ENCODE peak calls at places on chromosomes 13 and 19, in eight cellular contexts. One of them, this sample, is unnamed.

GRCh38 chr19:47280183-47280797 is 5.6 kb downstream of the INAFM1 start:
- DNase-seq in ELF-1: peak
- DNase-seq in A549: peak
- DNase-seq in mesendoderm: peak
- DNase-seq in Right ventricle myocardium superior: no peak
- DNase-seq in T-helper 2 cell: peak
- DNase-seq in effector memory CD8-positive, alpha-beta T cell: peak
- DNase-seq in stimulated activated CD4-positive, alpha-beta T cell treated with anti-CD3 and anti-CD28 coated beads, Interleukin-15, amount 100 ng/mL, for 1 hour: no peak
- DNase-seq in this sample: no peak

GRCh38 chr19:47660435-47660832 is 51.5 kb downstream of the BICRA start:
- DNase-seq in stimulated activated CD4-positive, alpha-beta T cell treated with anti-CD3 and anti-CD28 coated beads, Interleukin-15, amount 100 ng/mL, for 1 hour: no peak
- DNase-seq in Right ventricle myocardium superior: no peak
- DNase-seq in T-helper 2 cell: no peak
- DNase-seq in ELF-1: no peak
- DNase-seq in effector memory CD8-positive, alpha-beta T cell: no peak
- DNase-seq in A549: no peak
- DNase-seq in mesendoderm: no peak
- DNase-seq in this sample: peak

GRCh38 chr13:98450495-98451167 is 126.3 kb downstream of the STK24 start:
- DNase-seq in mesendoderm: peak
- DNase-seq in A549: no peak
- DNase-seq in T-helper 2 cell: no peak
- DNase-seq in Right ventricle myocardium superior: peak
- DNase-seq in stimulated activated CD4-positive, alpha-beta T cell treated with anti-CD3 and anti-CD28 coated beads, Interleukin-15, amount 100 ng/mL, for 1 hour: no peak
- DNase-seq in effector memory CD8-positive, alpha-beta T cell: no peak
- DNase-seq in ELF-1: no peak
- DNase-seq in this sample: peak

GRCh38 chr19:45161715-45162463 is 1.1 kb upstream of the NKPD1 start:
- DNase-seq in mesendoderm: peak
- DNase-seq in stimulated activated CD4-positive, alpha-beta T cell treated with anti-CD3 and anti-CD28 coated beads, Interleukin-15, amount 100 ng/mL, for 1 hour: no peak
- DNase-seq in Right ventricle myocardium superior: no peak
- DNase-seq in effector memory CD8-positive, alpha-beta T cell: no peak
- DNase-seq in T-helper 2 cell: no peak
- DNase-seq in A549: no peak
- DNase-seq in ELF-1: peak
- DNase-seq in this sample: peak

GRCh38 chr19:54391589-54392061 is 23.6 kb upstream of the TTYH1 start:
- DNase-seq in A549: no peak
- DNase-seq in effector memory CD8-positive, alpha-beta T cell: no peak
- DNase-seq in mesendoderm: peak
- DNase-seq in ELF-1: peak
- DNase-seq in T-helper 2 cell: no peak
- DNase-seq in Right ventricle myocardium superior: no peak
- DNase-seq in stimulated activated CD4-positive, alpha-beta T cell treated with anti-CD3 and anti-CD28 coated beads, Interleukin-15, amount 100 ng/mL, for 1 hour: no peak
- DNase-seq in this sample: no peak

GRCh38 chr19:17490411-17490810 is 20.1 kb downstream of the SLC27A1 start:
- DNase-seq in Right ventricle myocardium superior: no peak
- DNase-seq in ELF-1: no peak
- DNase-seq in stimulated activated CD4-positive, alpha-beta T cell treated with anti-CD3 and anti-CD28 coated beads, Interleukin-15, amount 100 ng/mL, for 1 hour: no peak
- DNase-seq in effector memory CD8-positive, alpha-beta T cell: peak
- DNase-seq in T-helper 2 cell: peak
- DNase-seq in A549: no peak
- DNase-seq in mesendoderm: no peak
- DNase-seq in this sample: no peak

GRCh38 chr19:18543814-18544475 is 572 bp upstream of the FKBP8 start:
- DNase-seq in A549: peak
- DNase-seq in ELF-1: peak
- DNase-seq in stimulated activated CD4-positive, alpha-beta T cell treated with anti-CD3 and anti-CD28 coated beads, Interleukin-15, amount 100 ng/mL, for 1 hour: peak
- DNase-seq in effector memory CD8-positive, alpha-beta T cell: peak
- DNase-seq in T-helper 2 cell: peak
- DNase-seq in mesendoderm: peak
- DNase-seq in Right ventricle myocardium superior: peak
- DNase-seq in this sample: peak

GRCh38 chr13:95233026-95233635 is 68.1 kb downstream of the ABCC4 start:
- DNase-seq in effector memory CD8-positive, alpha-beta T cell: no peak
- DNase-seq in Right ventricle myocardium superior: no peak
- DNase-seq in A549: no peak
- DNase-seq in stimulated activated CD4-positive, alpha-beta T cell treated with anti-CD3 and anti-CD28 coated beads, Interleukin-15, amount 100 ng/mL, for 1 hour: no peak
- DNase-seq in ELF-1: no peak
- DNase-seq in T-helper 2 cell: no peak
- DNase-seq in mesendoderm: no peak
- DNase-seq in this sample: no peak

GRCh38 chr19:44993926-44994537 is 7.2 kb upstream of the RELB start:
- DNase-seq in T-helper 2 cell: no peak
- DNase-seq in A549: no peak
- DNase-seq in stimulated activated CD4-positive, alpha-beta T cell treated with anti-CD3 and anti-CD28 coated beads, Interleukin-15, amount 100 ng/mL, for 1 hour: no peak
- DNase-seq in Right ventricle myocardium superior: no peak
- DNase-seq in effector memory CD8-positive, alpha-beta T cell: no peak
- DNase-seq in ELF-1: no peak
- DNase-seq in mesendoderm: no peak
- DNase-seq in this sample: no peak

GRCh38 chr19:51002542-51003311 is 1.3 kb upstream of the KLK8 start:
- DNase-seq in A549: peak
- DNase-seq in T-helper 2 cell: no peak
- DNase-seq in stimulated activated CD4-positive, alpha-beta T cell treated with anti-CD3 and anti-CD28 coated beads, Interleukin-15, amount 100 ng/mL, for 1 hour: no peak
- DNase-seq in effector memory CD8-positive, alpha-beta T cell: no peak
- DNase-seq in Right ventricle myocardium superior: no peak
- DNase-seq in mesendoderm: peak
- DNase-seq in ELF-1: peak
- DNase-seq in this sample: no peak

GRCh38 chr19:16566161-16566560 is 6.1 kb downstream of the SLC35E1 start:
- DNase-seq in mesendoderm: no peak
- DNase-seq in T-helper 2 cell: peak
- DNase-seq in effector memory CD8-positive, alpha-beta T cell: peak
- DNase-seq in Right ventricle myocardium superior: no peak
- DNase-seq in stimulated activated CD4-positive, alpha-beta T cell treated with anti-CD3 and anti-CD28 coated beads, Interleukin-15, amount 100 ng/mL, for 1 hour: peak
- DNase-seq in A549: no peak
- DNase-seq in ELF-1: no peak
- DNase-seq in this sample: peak

GRCh38 chr19:1064661-1065605 is 2.0 kb upstream of the ARHGAP45 start:
- DNase-seq in mesendoderm: peak
- DNase-seq in effector memory CD8-positive, alpha-beta T cell: peak
- DNase-seq in stimulated activated CD4-positive, alpha-beta T cell treated with anti-CD3 and anti-CD28 coated beads, Interleukin-15, amount 100 ng/mL, for 1 hour: peak
- DNase-seq in ELF-1: peak
- DNase-seq in A549: peak
- DNase-seq in T-helper 2 cell: peak
- DNase-seq in Right ventricle myocardium superior: peak
- DNase-seq in this sample: peak

GRCh38 chr13:56378566-56378965 is 762.2 kb upstream of the PRR20A start:
- DNase-seq in Right ventricle myocardium superior: no peak
- DNase-seq in stimulated activated CD4-positive, alpha-beta T cell treated with anti-CD3 and anti-CD28 coated beads, Interleukin-15, amount 100 ng/mL, for 1 hour: no peak
- DNase-seq in ELF-1: no peak
- DNase-seq in T-helper 2 cell: no peak
- DNase-seq in effector memory CD8-positive, alpha-beta T cell: no peak
- DNase-seq in mesendoderm: no peak
- DNase-seq in A549: no peak
- DNase-seq in this sample: no peak

GRCh38 chr19:45999653-46000121 is 4.4 kb downstream of the CCDC61 start:
- DNase-seq in mesendoderm: peak
- DNase-seq in stimulated activated CD4-positive, alpha-beta T cell treated with anti-CD3 and anti-CD28 coated beads, Interleukin-15, amount 100 ng/mL, for 1 hour: no peak
- DNase-seq in T-helper 2 cell: no peak
- DNase-seq in ELF-1: peak
- DNase-seq in Right ventricle myocardium superior: peak
- DNase-seq in effector memory CD8-positive, alpha-beta T cell: no peak
- DNase-seq in A549: no peak
- DNase-seq in this sample: no peak

GRCh38 chr13:63699948-63700347 is 2284.3 kb upstream of the PCDH20 start:
- DNase-seq in stimulated activated CD4-positive, alpha-beta T cell treated with anti-CD3 and anti-CD28 coated beads, Interleukin-15, amount 100 ng/mL, for 1 hour: no peak
- DNase-seq in T-helper 2 cell: no peak
- DNase-seq in mesendoderm: no peak
- DNase-seq in Right ventricle myocardium superior: no peak
- DNase-seq in A549: no peak
- DNase-seq in effector memory CD8-positive, alpha-beta T cell: no peak
- DNase-seq in ELF-1: no peak
- DNase-seq in this sample: peak

GRCh38 chr19:35155441-35155840 is 906 bp downstream of the FXYD5 start:
- DNase-seq in ELF-1: no peak
- DNase-seq in effector memory CD8-positive, alpha-beta T cell: no peak
- DNase-seq in A549: no peak
- DNase-seq in T-helper 2 cell: no peak
- DNase-seq in stimulated activated CD4-positive, alpha-beta T cell treated with anti-CD3 and anti-CD28 coated beads, Interleukin-15, amount 100 ng/mL, for 1 hour: no peak
- DNase-seq in Right ventricle myocardium superior: no peak
- DNase-seq in mesendoderm: no peak
- DNase-seq in this sample: no peak

GRCh38 chr13:88751994-88752393 is 1080.8 kb downstream of the SLITRK5 start:
- DNase-seq in T-helper 2 cell: no peak
- DNase-seq in A549: no peak
- DNase-seq in ELF-1: no peak
- DNase-seq in stimulated activated CD4-positive, alpha-beta T cell treated with anti-CD3 and anti-CD28 coated beads, Interleukin-15, amount 100 ng/mL, for 1 hour: no peak
- DNase-seq in mesendoderm: no peak
- DNase-seq in effector memory CD8-positive, alpha-beta T cell: no peak
- DNase-seq in Right ventricle myocardium superior: no peak
- DNase-seq in this sample: no peak

GRCh38 chr13:33645591-33646554 is 172.1 kb upstream of the RFC3 start:
- DNase-seq in mesendoderm: no peak
- DNase-seq in A549: no peak
- DNase-seq in ELF-1: no peak
- DNase-seq in stimulated activated CD4-positive, alpha-beta T cell treated with anti-CD3 and anti-CD28 coated beads, Interleukin-15, amount 100 ng/mL, for 1 hour: no peak
- DNase-seq in T-helper 2 cell: no peak
- DNase-seq in effector memory CD8-positive, alpha-beta T cell: no peak
- DNase-seq in Right ventricle myocardium superior: no peak
- DNase-seq in this sample: no peak

GRCh38 chr13:46668302-46668720 is 115.3 kb downstream of the LRCH1 start:
- DNase-seq in mesendoderm: no peak
- DNase-seq in effector memory CD8-positive, alpha-beta T cell: no peak
- DNase-seq in stimulated activated CD4-positive, alpha-beta T cell treated with anti-CD3 and anti-CD28 coated beads, Interleukin-15, amount 100 ng/mL, for 1 hour: no peak
- DNase-seq in A549: no peak
- DNase-seq in T-helper 2 cell: no peak
- DNase-seq in Right ventricle myocardium superior: peak
- DNase-seq in ELF-1: no peak
- DNase-seq in this sample: no peak

GRCh38 chr13:49676581-49677298 is 14.5 kb downstream of the EBPL start:
- DNase-seq in Right ventricle myocardium superior: no peak
- DNase-seq in ELF-1: no peak
- DNase-seq in stimulated activated CD4-positive, alpha-beta T cell treated with anti-CD3 and anti-CD28 coated beads, Interleukin-15, amount 100 ng/mL, for 1 hour: no peak
- DNase-seq in mesendoderm: no peak
- DNase-seq in effector memory CD8-positive, alpha-beta T cell: no peak
- DNase-seq in T-helper 2 cell: no peak
- DNase-seq in A549: no peak
- DNase-seq in this sample: no peak

GRCh38 chr19:3478409-3479176 is 1.7 kb downstream of the SMIM24 start:
- DNase-seq in effector memory CD8-positive, alpha-beta T cell: no peak
- DNase-seq in stimulated activated CD4-positive, alpha-beta T cell treated with anti-CD3 and anti-CD28 coated beads, Interleukin-15, amount 100 ng/mL, for 1 hour: no peak
- DNase-seq in ELF-1: no peak
- DNase-seq in T-helper 2 cell: no peak
- DNase-seq in Right ventricle myocardium superior: no peak
- DNase-seq in mesendoderm: no peak
- DNase-seq in A549: no peak
- DNase-seq in this sample: no peak

GRCh38 chr13:95676100-95676774 is 702 bp upstream of the DNAJC3 start:
- DNase-seq in ELF-1: no peak
- DNase-seq in Right ventricle myocardium superior: no peak
- DNase-seq in stimulated activated CD4-positive, alpha-beta T cell treated with anti-CD3 and anti-CD28 coated beads, Interleukin-15, amount 100 ng/mL, for 1 hour: no peak
- DNase-seq in effector memory CD8-positive, alpha-beta T cell: peak
- DNase-seq in A549: peak
- DNase-seq in mesendoderm: no peak
- DNase-seq in T-helper 2 cell: peak
- DNase-seq in this sample: peak

GRCh38 chr13:43054803-43055802 is 31.7 kb downstream of the DNAJC15 start:
- DNase-seq in A549: no peak
- DNase-seq in effector memory CD8-positive, alpha-beta T cell: peak
- DNase-seq in Right ventricle myocardium superior: no peak
- DNase-seq in T-helper 2 cell: no peak
- DNase-seq in mesendoderm: peak
- DNase-seq in stimulated activated CD4-positive, alpha-beta T cell treated with anti-CD3 and anti-CD28 coated beads, Interleukin-15, amount 100 ng/mL, for 1 hour: no peak
- DNase-seq in ELF-1: peak
- DNase-seq in this sample: no peak

GRCh38 chr19:3468211-3468610 is 12.1 kb downstream of the SMIM24 start:
- DNase-seq in ELF-1: no peak
- DNase-seq in stimulated activated CD4-positive, alpha-beta T cell treated with anti-CD3 and anti-CD28 coated beads, Interleukin-15, amount 100 ng/mL, for 1 hour: no peak
- DNase-seq in A549: no peak
- DNase-seq in mesendoderm: no peak
- DNase-seq in T-helper 2 cell: no peak
- DNase-seq in effector memory CD8-positive, alpha-beta T cell: no peak
- DNase-seq in Right ventricle myocardium superior: no peak
- DNase-seq in this sample: no peak

GRCh38 chr13:21735621-21736401 is 64.9 kb downstream of the FGF9 start:
- DNase-seq in ELF-1: peak
- DNase-seq in effector memory CD8-positive, alpha-beta T cell: no peak
- DNase-seq in Right ventricle myocardium superior: peak
- DNase-seq in stimulated activated CD4-positive, alpha-beta T cell treated with anti-CD3 and anti-CD28 coated beads, Interleukin-15, amount 100 ng/mL, for 1 hour: no peak
- DNase-seq in T-helper 2 cell: no peak
- DNase-seq in A549: no peak
- DNase-seq in mesendoderm: peak
- DNase-seq in this sample: no peak

GRCh38 chr19:22882797-22883196 is 50.7 kb downstream of the ZNF723 start:
- DNase-seq in A549: no peak
- DNase-seq in T-helper 2 cell: no peak
- DNase-seq in stimulated activated CD4-positive, alpha-beta T cell treated with anti-CD3 and anti-CD28 coated beads, Interleukin-15, amount 100 ng/mL, for 1 hour: no peak
- DNase-seq in Right ventricle myocardium superior: no peak
- DNase-seq in ELF-1: peak
- DNase-seq in effector memory CD8-positive, alpha-beta T cell: no peak
- DNase-seq in mesendoderm: peak
- DNase-seq in this sample: no peak

GRCh38 chr13:47033216-47033615 is 136.4 kb upstream of the HTR2A start:
- DNase-seq in effector memory CD8-positive, alpha-beta T cell: no peak
- DNase-seq in T-helper 2 cell: no peak
- DNase-seq in A549: no peak
- DNase-seq in mesendoderm: peak
- DNase-seq in stimulated activated CD4-positive, alpha-beta T cell treated with anti-CD3 and anti-CD28 coated beads, Interleukin-15, amount 100 ng/mL, for 1 hour: no peak
- DNase-seq in Right ventricle myocardium superior: no peak
- DNase-seq in ELF-1: no peak
- DNase-seq in this sample: no peak

GRCh38 chr13:33087091-33087490 is 70.9 kb downstream of the KL start:
- DNase-seq in effector memory CD8-positive, alpha-beta T cell: no peak
- DNase-seq in A549: no peak
- DNase-seq in stimulated activated CD4-positive, alpha-beta T cell treated with anti-CD3 and anti-CD28 coated beads, Interleukin-15, amount 100 ng/mL, for 1 hour: no peak
- DNase-seq in mesendoderm: no peak
- DNase-seq in ELF-1: no peak
- DNase-seq in Right ventricle myocardium superior: no peak
- DNase-seq in T-helper 2 cell: no peak
- DNase-seq in this sample: no peak

GRCh38 chr13:108944760-108945159 is 315.3 kb downstream of the MYO16 start:
- DNase-seq in effector memory CD8-positive, alpha-beta T cell: no peak
- DNase-seq in Right ventricle myocardium superior: no peak
- DNase-seq in T-helper 2 cell: no peak
- DNase-seq in stimulated activated CD4-positive, alpha-beta T cell treated with anti-CD3 and anti-CD28 coated beads, Interleukin-15, amount 100 ng/mL, for 1 hour: no peak
- DNase-seq in mesendoderm: no peak
- DNase-seq in A549: no peak
- DNase-seq in ELF-1: no peak
- DNase-seq in this sample: no peak

GRCh38 chr19:15187026-15188007 is 13.5 kb downstream of the NOTCH3 start:
- DNase-seq in mesendoderm: peak
- DNase-seq in effector memory CD8-positive, alpha-beta T cell: no peak
- DNase-seq in ELF-1: peak
- DNase-seq in A549: no peak
- DNase-seq in T-helper 2 cell: no peak
- DNase-seq in stimulated activated CD4-positive, alpha-beta T cell treated with anti-CD3 and anti-CD28 coated beads, Interleukin-15, amount 100 ng/mL, for 1 hour: no peak
- DNase-seq in Right ventricle myocardium superior: no peak
- DNase-seq in this sample: no peak

GRCh38 chr13:27035892-27036235 is 135.7 kb downstream of the USP12 start:
- DNase-seq in mesendoderm: no peak
- DNase-seq in effector memory CD8-positive, alpha-beta T cell: no peak
- DNase-seq in Right ventricle myocardium superior: no peak
- DNase-seq in T-helper 2 cell: no peak
- DNase-seq in A549: peak
- DNase-seq in stimulated activated CD4-positive, alpha-beta T cell treated with anti-CD3 and anti-CD28 coated beads, Interleukin-15, amount 100 ng/mL, for 1 hour: no peak
- DNase-seq in ELF-1: peak
- DNase-seq in this sample: no peak

GRCh38 chr13:113411216-113412023 is 41.9 kb downstream of the ADPRHL1 start:
- DNase-seq in effector memory CD8-positive, alpha-beta T cell: no peak
- DNase-seq in ELF-1: peak
- DNase-seq in stimulated activated CD4-positive, alpha-beta T cell treated with anti-CD3 and anti-CD28 coated beads, Interleukin-15, amount 100 ng/mL, for 1 hour: no peak
- DNase-seq in A549: peak
- DNase-seq in mesendoderm: no peak
- DNase-seq in T-helper 2 cell: no peak
- DNase-seq in Right ventricle myocardium superior: peak
- DNase-seq in this sample: no peak

GRCh38 chr13:20828540-20829364 is 55.0 kb upstream of the EEF1AKMT1 start:
- DNase-seq in mesendoderm: peak
- DNase-seq in stimulated activated CD4-positive, alpha-beta T cell treated with anti-CD3 and anti-CD28 coated beads, Interleukin-15, amount 100 ng/mL, for 1 hour: no peak
- DNase-seq in T-helper 2 cell: peak
- DNase-seq in effector memory CD8-positive, alpha-beta T cell: peak
- DNase-seq in Right ventricle myocardium superior: no peak
- DNase-seq in ELF-1: peak
- DNase-seq in A549: peak
- DNase-seq in this sample: no peak

GRCh38 chr13:85562282-85562681 is 236.9 kb downstream of the SLITRK6 start:
- DNase-seq in A549: no peak
- DNase-seq in stimulated activated CD4-positive, alpha-beta T cell treated with anti-CD3 and anti-CD28 coated beads, Interleukin-15, amount 100 ng/mL, for 1 hour: no peak
- DNase-seq in Right ventricle myocardium superior: no peak
- DNase-seq in T-helper 2 cell: no peak
- DNase-seq in effector memory CD8-positive, alpha-beta T cell: no peak
- DNase-seq in mesendoderm: no peak
- DNase-seq in ELF-1: no peak
- DNase-seq in this sample: no peak

This sample was measured in kidney.